ENCODE peak calls at places on chromosomes 6 and 20, in nine cellular contexts. One of them, this sample, is unnamed.

GRCh38 chr6:73713426-73714147 is 17.6 kb downstream of the CD109 start:
- DNase-seq in astrocyte of the cerebellum: no peak
- DNase-seq in upper lobe of right lung: no peak
- DNase-seq in HCT116: no peak
- DNase-seq in hepatocyte: no peak
- DNase-seq in AG09309: no peak
- DNase-seq in A549: no peak
- DNase-seq in lung: no peak
- DNase-seq in IMR-90: no peak
- DNase-seq in this sample: peak

GRCh38 chr20:62602550-62602949 is 39.8 kb upstream of the SLCO4A1 start:
- DNase-seq in astrocyte of the cerebellum: no peak
- DNase-seq in upper lobe of right lung: peak
- DNase-seq in HCT116: no peak
- DNase-seq in hepatocyte: no peak
- DNase-seq in AG09309: no peak
- DNase-seq in A549: no peak
- DNase-seq in lung: peak
- DNase-seq in IMR-90: no peak
- DNase-seq in this sample: no peak

GRCh38 chr20:17479041-17479657 is 52.0 kb downstream of the BFSP1 start:
- DNase-seq in astrocyte of the cerebellum: no peak
- DNase-seq in upper lobe of right lung: no peak
- DNase-seq in HCT116: no peak
- DNase-seq in hepatocyte: no peak
- DNase-seq in AG09309: no peak
- DNase-seq in A549: no peak
- DNase-seq in lung: no peak
- DNase-seq in IMR-90: no peak
- DNase-seq in this sample: no peak

GRCh38 chr20:45963059-45964011 is 8.7 kb downstream of the ZNF335 start:
- DNase-seq in astrocyte of the cerebellum: peak
- DNase-seq in upper lobe of right lung: peak
- DNase-seq in HCT116: no peak
- DNase-seq in hepatocyte: peak
- DNase-seq in AG09309: no peak
- DNase-seq in A549: peak
- DNase-seq in lung: no peak
- DNase-seq in IMR-90: peak
- DNase-seq in this sample: peak

GRCh38 chr6:2633763-2634150 is 117.0 kb downstream of the MYLK4 start:
- DNase-seq in astrocyte of the cerebellum: no peak
- DNase-seq in upper lobe of right lung: no peak
- DNase-seq in HCT116: no peak
- DNase-seq in hepatocyte: no peak
- DNase-seq in AG09309: no peak
- DNase-seq in A549: no peak
- DNase-seq in lung: no peak
- DNase-seq in IMR-90: no peak
- DNase-seq in this sample: no peak

GRCh38 chr20:35279040-35279439 is 1.1 kb upstream of the MMP24OS start:
- DNase-seq in astrocyte of the cerebellum: no peak
- DNase-seq in upper lobe of right lung: no peak
- DNase-seq in HCT116: no peak
- DNase-seq in hepatocyte: no peak
- DNase-seq in AG09309: no peak
- DNase-seq in A549: no peak
- DNase-seq in lung: no peak
- DNase-seq in IMR-90: peak
- DNase-seq in this sample: no peak

GRCh38 chr6:35522660-35523658 is 10.3 kb upstream of the TULP1 start:
- DNase-seq in astrocyte of the cerebellum: peak
- DNase-seq in upper lobe of right lung: peak
- DNase-seq in HCT116: peak
- DNase-seq in hepatocyte: peak
- DNase-seq in AG09309: no peak
- DNase-seq in A549: peak
- DNase-seq in lung: peak
- DNase-seq in IMR-90: peak
- DNase-seq in this sample: peak

GRCh38 chr6:144951730-144952437 is 666.7 kb downstream of the UTRN start:
- DNase-seq in astrocyte of the cerebellum: no peak
- DNase-seq in upper lobe of right lung: no peak
- DNase-seq in HCT116: no peak
- DNase-seq in hepatocyte: no peak
- DNase-seq in AG09309: no peak
- DNase-seq in A549: no peak
- DNase-seq in lung: no peak
- DNase-seq in IMR-90: no peak
- DNase-seq in this sample: no peak

GRCh38 chr6:42561986-42562385 is 1.8 kb upstream of the UBR2 start:
- DNase-seq in astrocyte of the cerebellum: no peak
- DNase-seq in upper lobe of right lung: no peak
- DNase-seq in HCT116: no peak
- DNase-seq in hepatocyte: no peak
- DNase-seq in AG09309: no peak
- DNase-seq in A549: no peak
- DNase-seq in lung: no peak
- DNase-seq in IMR-90: no peak
- DNase-seq in this sample: no peak

GRCh38 chr6:112243861-112244415 is 10.4 kb downstream of the LAMA4 start:
- DNase-seq in astrocyte of the cerebellum: no peak
- DNase-seq in upper lobe of right lung: no peak
- DNase-seq in HCT116: no peak
- DNase-seq in hepatocyte: no peak
- DNase-seq in AG09309: no peak
- DNase-seq in A549: no peak
- DNase-seq in lung: no peak
- DNase-seq in IMR-90: no peak
- DNase-seq in this sample: no peak

GRCh38 chr6:158069800-158070195 is 88.1 kb downstream of the SYNJ2 start:
- DNase-seq in astrocyte of the cerebellum: no peak
- DNase-seq in upper lobe of right lung: no peak
- DNase-seq in HCT116: no peak
- DNase-seq in hepatocyte: no peak
- DNase-seq in AG09309: no peak
- DNase-seq in A549: no peak
- DNase-seq in lung: no peak
- DNase-seq in IMR-90: peak
- DNase-seq in this sample: no peak

GRCh38 chr6:158070513-158070912 is 88.8 kb downstream of the SYNJ2 start:
- DNase-seq in astrocyte of the cerebellum: no peak
- DNase-seq in upper lobe of right lung: no peak
- DNase-seq in HCT116: no peak
- DNase-seq in hepatocyte: no peak
- DNase-seq in AG09309: no peak
- DNase-seq in A549: no peak
- DNase-seq in lung: no peak
- DNase-seq in IMR-90: no peak
- DNase-seq in this sample: no peak

GRCh38 chr6:158067436-158068015 is 85.9 kb downstream of the SYNJ2 start:
- DNase-seq in astrocyte of the cerebellum: no peak
- DNase-seq in upper lobe of right lung: no peak
- DNase-seq in HCT116: no peak
- DNase-seq in hepatocyte: no peak
- DNase-seq in AG09309: no peak
- DNase-seq in A549: no peak
- DNase-seq in lung: no peak
- DNase-seq in IMR-90: no peak
- DNase-seq in this sample: no peak

GRCh38 chr6:158068156-158068892 is 86.7 kb downstream of the SYNJ2 start:
- DNase-seq in astrocyte of the cerebellum: no peak
- DNase-seq in upper lobe of right lung: no peak
- DNase-seq in HCT116: no peak
- DNase-seq in hepatocyte: no peak
- DNase-seq in AG09309: no peak
- DNase-seq in A549: no peak
- DNase-seq in lung: no peak
- DNase-seq in IMR-90: no peak
- DNase-seq in this sample: no peak

DNA sequence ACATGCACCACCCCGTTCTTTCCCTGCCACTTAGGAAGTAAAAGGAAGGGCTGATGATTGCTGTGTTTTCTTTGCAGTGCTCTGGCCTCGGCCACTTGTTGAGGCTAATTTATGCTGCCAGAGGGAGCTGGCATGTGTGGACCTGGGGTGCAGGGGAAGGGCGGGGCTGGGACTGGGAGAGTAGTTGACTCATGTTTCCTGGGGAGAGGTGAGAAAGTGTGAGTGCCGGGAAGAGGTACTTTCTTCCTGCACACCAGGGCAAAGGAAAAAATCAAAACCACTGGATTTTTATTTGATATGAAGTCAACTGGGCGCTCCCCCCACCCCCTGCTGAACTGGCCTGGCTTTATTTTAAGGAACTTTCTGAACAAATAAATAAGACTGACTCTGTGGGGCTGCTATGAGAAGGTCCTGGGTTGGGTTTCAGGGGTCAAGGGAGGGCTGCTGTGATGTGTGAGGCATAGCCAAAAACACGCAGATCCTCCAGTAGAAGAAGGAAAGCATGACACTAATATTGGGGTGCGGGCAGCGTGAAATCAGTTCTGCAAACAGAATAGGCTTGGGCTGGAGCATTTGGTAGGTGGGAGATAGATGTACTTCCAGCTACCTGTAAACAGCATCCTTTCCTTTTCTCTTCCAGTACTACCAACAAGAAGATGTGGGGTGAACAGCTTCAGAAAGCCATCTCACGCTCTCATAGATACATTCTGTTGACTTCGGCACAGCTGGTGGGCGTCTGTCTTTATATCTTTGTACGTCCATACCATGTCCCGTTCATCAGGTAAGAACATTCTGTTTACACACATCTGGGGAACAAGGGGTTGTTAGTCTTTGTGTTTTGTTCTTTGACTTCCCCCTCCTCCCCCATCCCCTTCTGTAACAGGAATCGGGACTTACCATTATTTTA is 87.5 kb downstream of the SYNJ2 start:
- DNase-seq in astrocyte of the cerebellum: no peak
- DNase-seq in upper lobe of right lung: peak
- DNase-seq in HCT116: no peak
- DNase-seq in hepatocyte: peak
- DNase-seq in AG09309: no peak
- DNase-seq in A549: peak
- DNase-seq in lung: peak
- DNase-seq in IMR-90: peak
- DNase-seq in this sample: peak
- H3K4me3 ChIP-seq in astrocyte of the cerebellum: no peak
- H3K4me3 ChIP-seq in upper lobe of right lung: no peak
- H3K4me3 ChIP-seq in HCT116: no peak
- H3K4me3 ChIP-seq in hepatocyte: no peak
- H3K4me3 ChIP-seq in AG09309: no peak
- H3K4me3 ChIP-seq in A549: no peak
- H3K4me3 ChIP-seq in lung: no peak
- H3K4me3 ChIP-seq in IMR-90: no peak
- H3K4me3 ChIP-seq in this sample: no peak

GRCh38 chr6:52502306-52503029 is 74.4 kb downstream of the TRAM2 start:
- DNase-seq in astrocyte of the cerebellum: no peak
- DNase-seq in upper lobe of right lung: no peak
- DNase-seq in HCT116: no peak
- DNase-seq in hepatocyte: no peak
- DNase-seq in AG09309: no peak
- DNase-seq in A549: no peak
- DNase-seq in lung: no peak
- DNase-seq in IMR-90: no peak
- DNase-seq in this sample: no peak

GRCh38 chr6:52503853-52504777 is 72.7 kb downstream of the TRAM2 start:
- DNase-seq in astrocyte of the cerebellum: no peak
- DNase-seq in upper lobe of right lung: peak
- DNase-seq in HCT116: peak
- DNase-seq in hepatocyte: peak
- DNase-seq in AG09309: no peak
- DNase-seq in A549: peak
- DNase-seq in lung: peak
- DNase-seq in IMR-90: peak
- DNase-seq in this sample: peak

GRCh38 chr6:52504778-52505127 is 72.1 kb downstream of the TRAM2 start:
- DNase-seq in astrocyte of the cerebellum: no peak
- DNase-seq in upper lobe of right lung: no peak
- DNase-seq in HCT116: no peak
- DNase-seq in hepatocyte: no peak
- DNase-seq in AG09309: no peak
- DNase-seq in A549: no peak
- DNase-seq in lung: no peak
- DNase-seq in IMR-90: no peak
- DNase-seq in this sample: no peak

GRCh38 chr6:52505726-52506501 is 70.9 kb downstream of the TRAM2 start:
- DNase-seq in astrocyte of the cerebellum: no peak
- DNase-seq in upper lobe of right lung: no peak
- DNase-seq in HCT116: no peak
- DNase-seq in hepatocyte: no peak
- DNase-seq in AG09309: no peak
- DNase-seq in A549: no peak
- DNase-seq in lung: no peak
- DNase-seq in IMR-90: no peak
- DNase-seq in this sample: no peak

DNA sequence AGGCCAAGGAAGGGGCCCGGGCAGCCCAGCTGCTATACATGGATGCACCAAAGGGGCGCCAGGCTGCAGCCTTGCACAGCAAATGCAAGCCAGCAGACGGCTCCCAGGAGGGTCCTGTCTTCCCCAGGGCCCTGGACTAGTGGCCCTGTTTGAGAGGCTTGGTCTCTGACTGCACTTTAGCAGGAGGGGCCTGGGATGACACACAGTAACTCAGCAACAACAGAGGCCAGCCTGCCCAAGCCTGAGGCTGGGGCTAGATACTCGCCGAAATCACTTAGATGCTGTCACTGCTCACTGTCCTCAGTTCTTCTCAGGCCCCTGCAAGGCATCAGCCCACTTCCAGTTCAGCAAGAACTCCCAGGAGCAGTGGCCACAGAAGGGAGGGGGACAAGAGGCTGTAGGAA is 73.5 kb downstream of the TRAM2 start:
- DNase-seq in astrocyte of the cerebellum: no peak
- DNase-seq in upper lobe of right lung: no peak
- DNase-seq in HCT116: no peak
- DNase-seq in hepatocyte: no peak
- DNase-seq in AG09309: no peak
- DNase-seq in A549: no peak
- DNase-seq in lung: no peak
- DNase-seq in IMR-90: no peak
- DNase-seq in this sample: no peak
- TF ChIP-seq CTCF in astrocyte of the cerebellum: peak
- TF ChIP-seq CTCF in upper lobe of right lung: no peak
- TF ChIP-seq CTCF in HCT116: no peak
- TF ChIP-seq CTCF in hepatocyte: no peak
- TF ChIP-seq CTCF in AG09309: no peak
- TF ChIP-seq CTCF in A549: peak
- TF ChIP-seq CTCF in lung: no peak
- TF ChIP-seq CTCF in IMR-90: no peak
- TF ChIP-seq CTCF in this sample: peak

GRCh38 chr6:97790926-97791590 is 508.0 kb upstream of the MMS22L start:
- DNase-seq in astrocyte of the cerebellum: no peak
- DNase-seq in upper lobe of right lung: no peak
- DNase-seq in HCT116: no peak
- DNase-seq in hepatocyte: no peak
- DNase-seq in AG09309: no peak
- DNase-seq in A549: no peak
- DNase-seq in lung: no peak
- DNase-seq in IMR-90: no peak
- DNase-seq in this sample: no peak
- H3K4me3 ChIP-seq in astrocyte of the cerebellum: no peak
- H3K4me3 ChIP-seq in upper lobe of right lung: no peak
- H3K4me3 ChIP-seq in HCT116: no peak
- H3K4me3 ChIP-seq in hepatocyte: no peak
- H3K4me3 ChIP-seq in AG09309: no peak
- H3K4me3 ChIP-seq in A549: no peak
- H3K4me3 ChIP-seq in lung: no peak
- H3K4me3 ChIP-seq in IMR-90: no peak
- H3K4me3 ChIP-seq in this sample: no peak

GRCh38 chr6:40398810-40399477 is 188.2 kb downstream of the LRFN2 start:
- DNase-seq in astrocyte of the cerebellum: no peak
- DNase-seq in upper lobe of right lung: no peak
- DNase-seq in HCT116: peak
- DNase-seq in hepatocyte: no peak
- DNase-seq in AG09309: no peak
- DNase-seq in A549: no peak
- DNase-seq in lung: no peak
- DNase-seq in IMR-90: no peak
- DNase-seq in this sample: no peak
- TF ChIP-seq CTCF in astrocyte of the cerebellum: no peak
- TF ChIP-seq CTCF in upper lobe of right lung: no peak
- TF ChIP-seq CTCF in HCT116: no peak
- TF ChIP-seq CTCF in hepatocyte: no peak
- TF ChIP-seq CTCF in AG09309: no peak
- TF ChIP-seq CTCF in A549: no peak
- TF ChIP-seq CTCF in lung: no peak
- TF ChIP-seq CTCF in IMR-90: no peak
- TF ChIP-seq CTCF in this sample: no peak